ENCODE peak calls at places on chromosomes 11 and 22, in six cellular contexts. One of them, this sample, is unnamed.
A peak's percentile ranks its signal among the peaks of the same experiment; 100 is the strongest.

GRCh38 chr11:45322891-45323597 is 36.9 kb upstream of the SYT13 start:
- DNase-seq in H9: no peak
- DNase-seq in neuronal stem cell: no peak
- DNase-seq in IMR-90: no peak
- DNase-seq in trophoblast cell: no peak
- DNase-seq in H1: no peak
- DNase-seq in this sample: no peak

GRCh38 chr11:34405079-34405858 is 33.5 kb upstream of the CAT start:
- DNase-seq in neuronal stem cell: no peak
- DNase-seq in IMR-90: no peak
- DNase-seq in H9: no peak
- DNase-seq in H1: no peak
- DNase-seq in trophoblast cell: peak; percentile 29
- DNase-seq in this sample: no peak

GRCh38 chr11:35138949-35139881 is at the start of gene CD44:
- DNase-seq in H1: no peak
- DNase-seq in neuronal stem cell: peak; percentile 18
- DNase-seq in IMR-90: peak; percentile 86
- DNase-seq in H9: peak; percentile 66
- DNase-seq in trophoblast cell: peak; percentile 42
- DNase-seq in this sample: peak; percentile 88

GRCh38 chr22:32557424-32557823 is 82.8 kb downstream of the FBXO7 start:
- DNase-seq in trophoblast cell: no peak
- DNase-seq in neuronal stem cell: no peak
- DNase-seq in IMR-90: no peak
- DNase-seq in H9: no peak
- DNase-seq in H1: no peak
- DNase-seq in this sample: peak; percentile 84

GRCh38 chr11:75314771-75315438 is 36.6 kb downstream of the ARRB1 start:
- DNase-seq in H9: no peak
- DNase-seq in neuronal stem cell: no peak
- DNase-seq in H1: no peak
- DNase-seq in IMR-90: no peak
- DNase-seq in trophoblast cell: no peak
- DNase-seq in this sample: no peak

GRCh38 chr11:69994810-69995209 is 83.3 kb upstream of the ANO1 start:
- DNase-seq in trophoblast cell: no peak
- DNase-seq in H9: no peak
- DNase-seq in IMR-90: no peak
- DNase-seq in H1: no peak
- DNase-seq in neuronal stem cell: no peak
- DNase-seq in this sample: no peak

GRCh38 chr11:114273071-114273470 is 23.1 kb upstream of the NNMT start:
- DNase-seq in neuronal stem cell: no peak
- DNase-seq in trophoblast cell: no peak
- DNase-seq in H1: no peak
- DNase-seq in H9: no peak
- DNase-seq in IMR-90: no peak
- DNase-seq in this sample: no peak

GRCh38 chr22:23522642-23523251 is 57.3 kb downstream of the IGLL1 start:
- DNase-seq in neuronal stem cell: no peak
- DNase-seq in IMR-90: no peak
- DNase-seq in H1: no peak
- DNase-seq in trophoblast cell: peak; percentile 22
- DNase-seq in H9: no peak
- DNase-seq in this sample: peak; percentile 79

GRCh38 chr11:125404136-125404810 is 91.8 kb downstream of the FEZ1 start:
- DNase-seq in neuronal stem cell: peak; percentile 60
- DNase-seq in H1: no peak
- DNase-seq in trophoblast cell: no peak
- DNase-seq in H9: peak; percentile 71
- DNase-seq in IMR-90: no peak
- DNase-seq in this sample: peak; percentile 50

GRCh38 chr11:114134870-114135269 is 75.4 kb downstream of the ZBTB16 start:
- DNase-seq in trophoblast cell: peak; percentile 95
- DNase-seq in H1: no peak
- DNase-seq in H9: no peak
- DNase-seq in IMR-90: peak; percentile 5
- DNase-seq in neuronal stem cell: no peak
- DNase-seq in this sample: peak; percentile 97

GRCh38 chr11:35045219-35045819 is 93.7 kb upstream of the CD44 start:
- DNase-seq in H1: no peak
- DNase-seq in neuronal stem cell: no peak
- DNase-seq in IMR-90: no peak
- DNase-seq in trophoblast cell: no peak
- DNase-seq in H9: no peak
- DNase-seq in this sample: peak; percentile 44

GRCh38 chr11:11589385-11589890 is 32.4 kb downstream of the GALNT18 start:
- DNase-seq in IMR-90: no peak
- DNase-seq in H9: no peak
- DNase-seq in neuronal stem cell: no peak
- DNase-seq in H1: no peak
- DNase-seq in trophoblast cell: no peak
- DNase-seq in this sample: no peak

GRCh38 chr11:12802418-12803085 is 128.3 kb downstream of the TEAD1 start:
- DNase-seq in H1: no peak
- DNase-seq in trophoblast cell: peak; percentile 100
- DNase-seq in H9: no peak
- DNase-seq in IMR-90: peak; percentile 90
- DNase-seq in neuronal stem cell: peak; percentile 81
- DNase-seq in this sample: peak; percentile 85

GRCh38 chr22:37967637-37968451 is 14.3 kb downstream of the POLR2F start:
- DNase-seq in trophoblast cell: no peak
- DNase-seq in neuronal stem cell: no peak
- DNase-seq in H9: no peak
- DNase-seq in H1: no peak
- DNase-seq in IMR-90: no peak
- DNase-seq in this sample: no peak

GRCh38 chr11:32571039-32571438 is 12.6 kb upstream of the EIF3M start:
- DNase-seq in trophoblast cell: no peak
- DNase-seq in H9: peak; percentile 50
- DNase-seq in H1: no peak
- DNase-seq in neuronal stem cell: no peak
- DNase-seq in IMR-90: no peak
- DNase-seq in this sample: no peak

GRCh38 chr11:2367266-2368160 is 9.6 kb upstream of the CD81 start:
- DNase-seq in neuronal stem cell: no peak
- DNase-seq in H1: no peak
- DNase-seq in trophoblast cell: no peak
- DNase-seq in IMR-90: no peak
- DNase-seq in H9: no peak
- DNase-seq in this sample: no peak

GRCh38 chr11:67113231-67113721 is 5.8 kb upstream of the KDM2A start:
- DNase-seq in H9: no peak
- DNase-seq in trophoblast cell: no peak
- DNase-seq in IMR-90: no peak
- DNase-seq in neuronal stem cell: no peak
- DNase-seq in H1: no peak
- DNase-seq in this sample: no peak

GRCh38 chr11:67420646-67421420 is 5.4 kb downstream of the CARNS1 start:
- DNase-seq in H9: peak; percentile 98
- DNase-seq in neuronal stem cell: peak; percentile 93
- DNase-seq in H1: peak; percentile 84
- DNase-seq in trophoblast cell: peak; percentile 98
- DNase-seq in IMR-90: peak; percentile 80
- DNase-seq in this sample: peak; percentile 91

GRCh38 chr22:47168900-47169800 is 406.7 kb downstream of the TBC1D22A start:
- DNase-seq in H1: peak; percentile 25
- DNase-seq in neuronal stem cell: no peak
- DNase-seq in H9: peak; percentile 62
- DNase-seq in IMR-90: peak; percentile 8
- DNase-seq in trophoblast cell: peak; percentile 45
- DNase-seq in this sample: peak; percentile 10

GRCh38 chr11:113859665-113860064 is 15.7 kb downstream of the USP28 start:
- DNase-seq in IMR-90: no peak
- DNase-seq in H9: no peak
- DNase-seq in H1: no peak
- DNase-seq in trophoblast cell: no peak
- DNase-seq in neuronal stem cell: no peak
- DNase-seq in this sample: no peak

GRCh38 chr11:130847517-130847916 is 68.8 kb downstream of the SNX19 start:
- DNase-seq in trophoblast cell: peak; percentile 88
- DNase-seq in H9: no peak
- DNase-seq in neuronal stem cell: no peak
- DNase-seq in IMR-90: peak; percentile 87
- DNase-seq in H1: no peak
- DNase-seq in this sample: peak; percentile 82

GRCh38 chr11:129190087-129190486 is 2.0 kb downstream of the ARHGAP32 start:
- DNase-seq in H1: no peak
- DNase-seq in H9: no peak
- DNase-seq in IMR-90: no peak
- DNase-seq in trophoblast cell: peak; percentile 52
- DNase-seq in neuronal stem cell: no peak
- DNase-seq in this sample: no peak

GRCh38 chr11:34870548-34871209 is 45.5 kb downstream of the APIP start:
- DNase-seq in H9: no peak
- DNase-seq in H1: no peak
- DNase-seq in IMR-90: no peak
- DNase-seq in trophoblast cell: no peak
- DNase-seq in neuronal stem cell: no peak
- DNase-seq in this sample: no peak

GRCh38 chr22:22768885-22769284 is 118.7 kb upstream of the IGLL5 start:
- DNase-seq in trophoblast cell: no peak
- DNase-seq in H1: no peak
- DNase-seq in H9: no peak
- DNase-seq in neuronal stem cell: no peak
- DNase-seq in IMR-90: no peak
- DNase-seq in this sample: no peak

GRCh38 chr11:8250446-8250845 is 13.2 kb downstream of the LMO1 start:
- DNase-seq in IMR-90: no peak
- DNase-seq in H9: peak; percentile 19
- DNase-seq in neuronal stem cell: no peak
- DNase-seq in trophoblast cell: no peak
- DNase-seq in H1: no peak
- DNase-seq in this sample: no peak

GRCh38 chr11:95093548-95093947 is 3.9 kb downstream of the ENDOD1 start:
- DNase-seq in IMR-90: no peak
- DNase-seq in H1: no peak
- DNase-seq in trophoblast cell: no peak
- DNase-seq in H9: no peak
- DNase-seq in neuronal stem cell: no peak
- DNase-seq in this sample: no peak

GRCh38 chr11:127965947-127966668 is 621.2 kb downstream of the ETS1 start:
- DNase-seq in H1: no peak
- DNase-seq in trophoblast cell: no peak
- DNase-seq in neuronal stem cell: no peak
- DNase-seq in IMR-90: peak; percentile 1
- DNase-seq in H9: no peak
- DNase-seq in this sample: no peak

DNA sequence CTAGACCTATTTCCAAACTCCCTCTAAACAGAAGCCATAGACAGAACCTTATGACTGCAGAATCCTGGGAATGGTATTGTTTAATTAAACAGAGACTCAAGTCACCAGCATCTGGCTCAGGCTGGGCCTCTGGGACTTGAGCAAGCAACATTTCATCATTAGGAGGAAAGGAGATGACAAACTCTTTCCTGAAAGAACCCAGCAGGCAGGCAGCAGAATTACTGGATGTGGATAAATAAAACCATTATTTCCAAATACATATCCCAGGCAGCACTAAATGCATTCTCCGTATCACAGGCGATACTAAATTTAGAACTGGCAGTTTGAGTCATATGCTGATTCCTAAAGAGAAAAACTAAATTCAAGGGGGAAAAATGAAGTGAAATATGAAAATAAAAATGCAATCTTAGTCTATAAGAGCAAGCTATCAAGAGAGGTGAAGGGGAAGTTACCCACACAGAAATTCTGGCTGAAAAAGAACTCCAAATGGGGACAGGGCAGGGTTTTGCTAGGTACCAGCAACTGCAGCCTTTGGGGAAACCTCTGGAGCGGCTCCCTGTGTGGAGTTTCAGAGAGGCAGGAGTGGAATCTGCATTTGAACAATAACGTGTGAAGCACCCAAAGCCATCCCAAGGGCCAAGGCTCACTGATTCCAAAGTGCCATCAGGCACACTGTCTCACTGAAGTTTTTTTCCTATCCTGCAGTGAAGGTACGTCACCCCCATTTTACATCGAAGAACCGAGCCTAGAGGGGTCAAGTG is 87.6 kb downstream of the KCNC1 start:
- DNase-seq in H1: no peak
- DNase-seq in trophoblast cell: no peak
- DNase-seq in neuronal stem cell: no peak
- DNase-seq in IMR-90: peak; percentile 82
- DNase-seq in H9: no peak
- DNase-seq in this sample: peak; percentile 87
- H2AFZ ChIP-seq in H1: no peak overlapping the region
- H2AFZ ChIP-seq in trophoblast cell: no peak overlapping the region
- H2AFZ ChIP-seq in neuronal stem cell: no peak overlapping the region
- H2AFZ ChIP-seq in IMR-90: peak overlapping the region; percentile 12
- H2AFZ ChIP-seq in H9: no peak overlapping the region
- H2AFZ ChIP-seq in this sample: no peak overlapping the region

GRCh38 chr11:10327254-10327653 is 22.4 kb downstream of the ADM start:
- DNase-seq in trophoblast cell: no peak
- DNase-seq in H9: no peak
- DNase-seq in H1: no peak
- DNase-seq in IMR-90: peak; percentile 51
- DNase-seq in neuronal stem cell: no peak
- DNase-seq in this sample: no peak
- H3K23ac ChIP-seq in trophoblast cell: no peak overlapping the region
- H3K23ac ChIP-seq in H9: no peak overlapping the region
- H3K23ac ChIP-seq in H1: no peak overlapping the region
- H3K23ac ChIP-seq in IMR-90: no peak overlapping the region
- H3K23ac ChIP-seq in neuronal stem cell: no peak overlapping the region
- H3K23ac ChIP-seq in this sample: no peak overlapping the region

GRCh38 chr11:100791873-100792272 is 104.8 kb downstream of the ARHGAP42 start:
- DNase-seq in H9: peak; percentile 53
- DNase-seq in trophoblast cell: no peak
- DNase-seq in IMR-90: peak; percentile 17
- DNase-seq in H1: peak; percentile 23
- DNase-seq in neuronal stem cell: no peak
- DNase-seq in this sample: no peak

GRCh38 chr11:100789500-100789899 is 102.4 kb downstream of the ARHGAP42 start:
- DNase-seq in trophoblast cell: peak; percentile 13
- DNase-seq in IMR-90: peak; percentile 11
- DNase-seq in neuronal stem cell: no peak
- DNase-seq in H1: no peak
- DNase-seq in H9: no peak
- DNase-seq in this sample: no peak

GRCh38 chr11:100790073-100790472 is 103.0 kb downstream of the ARHGAP42 start:
- DNase-seq in H9: no peak
- DNase-seq in neuronal stem cell: no peak
- DNase-seq in H1: no peak
- DNase-seq in IMR-90: no peak
- DNase-seq in trophoblast cell: no peak
- DNase-seq in this sample: no peak

GRCh38 chr11:100791103-100791502 is 104.0 kb downstream of the ARHGAP42 start:
- DNase-seq in H1: peak; percentile 34
- DNase-seq in IMR-90: no peak
- DNase-seq in H9: peak; percentile 57
- DNase-seq in neuronal stem cell: no peak
- DNase-seq in trophoblast cell: no peak
- DNase-seq in this sample: no peak

GRCh38 chr11:100793525-100793924 is 106.4 kb downstream of the ARHGAP42 start:
- DNase-seq in H9: no peak
- DNase-seq in H1: no peak
- DNase-seq in IMR-90: no peak
- DNase-seq in neuronal stem cell: no peak
- DNase-seq in trophoblast cell: no peak
- DNase-seq in this sample: no peak
- H3K9me3 ChIP-seq in H9: no peaks in the 10 kb centered on the region
- H3K9me3 ChIP-seq in H1: no peaks in the 10 kb centered on the region
- H3K9me3 ChIP-seq in IMR-90: no peaks in the 10 kb centered on the region
- H3K9me3 ChIP-seq in neuronal stem cell: peaks cover 3% of the 10 kb centered on the region
- H3K9me3 ChIP-seq in trophoblast cell: no peaks in the 10 kb centered on the region
- H3K9me3 ChIP-seq in this sample: no peaks in the 10 kb centered on the region

GRCh38 chr22:44638966-44639739 is 62.9 kb upstream of the PRR5 start:
- DNase-seq in IMR-90: no peak
- DNase-seq in H9: no peak
- DNase-seq in trophoblast cell: no peak
- DNase-seq in H1: no peak
- DNase-seq in neuronal stem cell: no peak
- DNase-seq in this sample: no peak
- H2AFZ ChIP-seq in IMR-90: peak overlapping the region; percentile 69
- H2AFZ ChIP-seq in H9: no peak overlapping the region
- H2AFZ ChIP-seq in trophoblast cell: no peak overlapping the region
- H2AFZ ChIP-seq in H1: no peak overlapping the region
- H2AFZ ChIP-seq in neuronal stem cell: peak overlapping the region; percentile 0
- H2AFZ ChIP-seq in this sample: no peak overlapping the region